ENCODE peak calls at places on chromosome 10, in four cellular contexts. P, O, N and H are unnamed samples.

GRCh38 chr10:79073784-79074432 is 5.1 kb downstream of the ZMIZ1 start:
- DNase-seq in P (no peak), O (no peak), N (peak; percentile 61), H (no peak)

GRCh38 chr10:93475871-93476270 is 6.3 kb downstream of the MYOF start:
- DNase-seq in P (no peak), O (no peak), N (peak; percentile 36), H (no peak)

GRCh38 chr10:23079700-23080099 is 15.7 kb upstream of the MSRB2 start:
- DNase-seq in P (no peak), O (no peak), N (no peak), H (no peak)

GRCh38 chr10:98246911-98247820 is 20.8 kb downstream of the LOXL4 start:
- DNase-seq in P (no peak), O (no peak), N (no peak), H (no peak)

GRCh38 chr10:35259769-35260397 is 76.4 kb upstream of the CCNY start:
- DNase-seq in P (no peak), O (no peak), N (peak; percentile 14), H (no peak)

GRCh38 chr10:6494934-6495592 is 85.0 kb downstream of the PRKCQ start:
- DNase-seq in P (no peak), O (no peak), N (no peak), H (no peak)

GRCh38 chr10:48651839-48652238 is 32.8 kb upstream of the WDFY4 start:
- DNase-seq in P (no peak), O (no peak), N (no peak), H (no peak)

GRCh38 chr10:96910488-96911395 is 78.6 kb downstream of the LCOR start:
- DNase-seq in P (peak; percentile 56), O (no peak), N (peak; percentile 28), H (peak; percentile 28)

GRCh38 chr10:103852189-103852711 is 3.1 kb downstream of the SH3PXD2A start:
- DNase-seq in P (no peak), O (no peak), N (no peak), H (no peak)

GRCh38 chr10:46558411-46559185 is 2.1 kb upstream of the GPRIN2 start:
- DNase-seq in P (no peak), O (peak; percentile 43), N (peak; percentile 40), H (no peak)

GRCh38 chr10:76035010-76035727 is 603.7 kb downstream of the LRMDA start:
- DNase-seq in P (peak; percentile 48), O (no peak), N (no peak), H (no peak)

GRCh38 chr10:4370376-4370775 is 455.6 kb upstream of the AKR1E2 start:
- DNase-seq in P (no peak), O (no peak), N (no peak), H (no peak)

GRCh38 chr10:75987610-75988009 is 556.2 kb downstream of the LRMDA start:
- DNase-seq in P (no peak), O (no peak), N (peak; percentile 53), H (no peak)

GRCh38 chr10:78336402-78336791 is 302.7 kb downstream of the RPS24 start:
- DNase-seq in P (no peak), O (peak; percentile 30), N (no peak), H (no peak)

GRCh38 chr10:113895018-113895417 is 40.6 kb downstream of the NHLRC2 start:
- DNase-seq in P (no peak), O (no peak), N (no peak), H (no peak)

GRCh38 chr10:30591249-30591670 is 38.3 kb downstream of the LYZL2 start:
- DNase-seq in P (peak; percentile 62), O (no peak), N (peak; percentile 65), H (no peak)

GRCh38 chr10:60646966-60647796 is 131.1 kb upstream of the CDK1 start:
- DNase-seq in P (peak; percentile 12), O (no peak), N (peak; percentile 46), H (peak; percentile 17)

GRCh38 chr10:28468707-28469483 is 64.0 kb upstream of the WAC start:
- DNase-seq in P (no peak), O (peak; percentile 44), N (no peak), H (no peak)

GRCh38 chr10:121823993-121824463 is 103.8 kb downstream of the ATE1 start:
- DNase-seq in P (peak; percentile 47), O (no peak), N (peak; percentile 44), H (no peak)

GRCh38 chr10:29689001-29689400 is 54.2 kb upstream of the SVIL start:
- DNase-seq in P (no peak), O (no peak), N (peak; percentile 21), H (no peak)

GRCh38 chr10:86258940-86259339 is 107.7 kb downstream of the GRID1 start:
- DNase-seq in P (peak; percentile 78), O (peak; percentile 24), N (no peak), H (no peak)

GRCh38 chr10:118873080-118873737 is 118.4 kb upstream of the CACUL1 start:
- DNase-seq in P (no peak), O (no peak), N (no peak), H (no peak)

GRCh38 chr10:30413996-30414576 is 19.9 kb upstream of the MAP3K8 start:
- DNase-seq in P (peak; percentile 64), O (no peak), N (peak; percentile 70), H (no peak)

GRCh38 chr10:12077580-12078180 is 8.9 kb downstream of the DHTKD1 start:
- DNase-seq in P (no peak), O (no peak), N (no peak), H (peak; percentile 51)

GRCh38 chr10:112713411-112713810 is 236.6 kb upstream of the TCF7L2 start:
- DNase-seq in P (no peak), O (peak; percentile 27), N (no peak), H (no peak)

GRCh38 chr10:103917326-103918052 is 495 bp downstream of the STN1 start:
- DNase-seq in P (no peak), O (no peak), N (peak; percentile 18), H (no peak)

GRCh38 chr10:70899096-70899495 is 10.7 kb upstream of the PCBD1 start:
- DNase-seq in P (no peak), O (no peak), N (no peak), H (no peak)

GRCh38 chr10:86583983-86584382 is 62.4 kb upstream of the WAPL start:
- DNase-seq in P (no peak), O (peak; percentile 61), N (peak; percentile 24), H (no peak)

GRCh38 chr10:117112220-117112619 is 25.9 kb downstream of the VAX1 start:
- DNase-seq in P (no peak), O (no peak), N (peak; percentile 13), H (no peak)

GRCh38 chr10:132450466-132450824 is 53.4 kb downstream of the PWWP2B start:
- DNase-seq in P (no peak), O (no peak), N (no peak), H (no peak)

GRCh38 chr10:132450825-132451505 is 54.0 kb downstream of the PWWP2B start:
- DNase-seq in P (no peak), O (no peak), N (no peak), H (no peak)

GRCh38 chr10:132452651-132453469 is 55.9 kb downstream of the PWWP2B start:
- DNase-seq in P (peak; percentile 100), O (peak; percentile 98), N (peak; percentile 49), H (no peak)

GRCh38 chr10:132452216-132452650 is 55.2 kb downstream of the PWWP2B start:
- DNase-seq in P (no peak), O (no peak), N (no peak), H (no peak)

DNA sequence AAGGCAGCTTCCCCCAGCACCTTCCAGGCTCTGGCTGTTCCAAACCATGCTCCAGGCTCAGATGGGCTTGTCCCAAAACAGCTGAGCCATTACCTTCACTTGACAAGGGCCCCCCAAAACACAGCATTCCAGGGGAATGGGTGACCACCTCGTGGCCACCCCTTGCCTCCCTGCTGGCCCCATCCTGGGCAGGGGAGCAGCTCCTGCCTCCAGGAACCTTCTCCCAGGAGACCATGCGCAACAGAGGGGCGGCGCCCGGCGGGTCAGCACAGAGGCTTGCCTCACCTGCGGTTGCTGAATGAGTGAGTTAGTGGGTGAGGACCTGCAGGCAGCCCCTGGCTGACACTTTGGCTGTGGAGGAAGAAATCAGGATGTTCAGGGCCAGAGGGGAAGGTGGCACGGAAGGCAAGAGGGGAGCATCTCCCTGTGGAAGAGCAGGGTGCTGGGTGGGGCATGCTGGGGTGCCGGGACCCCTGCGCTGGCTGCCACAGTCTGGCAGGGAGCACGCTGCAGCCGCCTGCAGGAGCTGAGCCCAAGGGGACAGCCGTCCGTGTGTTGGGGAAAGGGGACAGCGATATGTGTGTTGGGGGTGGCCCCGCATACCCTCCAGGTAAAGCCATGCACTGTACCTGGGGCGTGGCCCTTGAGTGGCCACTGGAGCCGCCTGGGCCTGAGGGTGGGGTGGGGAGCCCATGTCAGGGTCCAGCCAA is 54.7 kb downstream of the PWWP2B start:
- DNase-seq in P (no peak), O (no peak), N (no peak), H (no peak)
- TF ChIP-seq SIN3A in P (no peak), O (no peak), N (no peak), H (no peak)

GRCh38 chr10:125711110-125711750 is 8.3 kb upstream of the EDRF1 start:
- DNase-seq in P (no peak), O (no peak), N (peak; percentile 30), H (no peak)

GRCh38 chr10:125707852-125708468 is 11.5 kb upstream of the EDRF1 start:
- DNase-seq in P (no peak), O (no peak), N (peak; percentile 46), H (no peak)

GRCh38 chr10:125710267-125710563 is 9.3 kb upstream of the EDRF1 start:
- DNase-seq in P (no peak), O (no peak), N (no peak), H (no peak)

GRCh38 chr10:125709553-125710266 is 9.8 kb upstream of the EDRF1 start:
- DNase-seq in P (no peak), O (no peak), N (no peak), H (no peak)

GRCh38 chr10:125708971-125709503 is 10.5 kb upstream of the EDRF1 start:
- DNase-seq in P (no peak), O (no peak), N (no peak), H (peak; percentile 27)
- H3K4me2 ChIP-seq in P (no peak overlapping the region), O (no peak overlapping the region), N (no peak overlapping the region), H (no peak overlapping the region)

DNA sequence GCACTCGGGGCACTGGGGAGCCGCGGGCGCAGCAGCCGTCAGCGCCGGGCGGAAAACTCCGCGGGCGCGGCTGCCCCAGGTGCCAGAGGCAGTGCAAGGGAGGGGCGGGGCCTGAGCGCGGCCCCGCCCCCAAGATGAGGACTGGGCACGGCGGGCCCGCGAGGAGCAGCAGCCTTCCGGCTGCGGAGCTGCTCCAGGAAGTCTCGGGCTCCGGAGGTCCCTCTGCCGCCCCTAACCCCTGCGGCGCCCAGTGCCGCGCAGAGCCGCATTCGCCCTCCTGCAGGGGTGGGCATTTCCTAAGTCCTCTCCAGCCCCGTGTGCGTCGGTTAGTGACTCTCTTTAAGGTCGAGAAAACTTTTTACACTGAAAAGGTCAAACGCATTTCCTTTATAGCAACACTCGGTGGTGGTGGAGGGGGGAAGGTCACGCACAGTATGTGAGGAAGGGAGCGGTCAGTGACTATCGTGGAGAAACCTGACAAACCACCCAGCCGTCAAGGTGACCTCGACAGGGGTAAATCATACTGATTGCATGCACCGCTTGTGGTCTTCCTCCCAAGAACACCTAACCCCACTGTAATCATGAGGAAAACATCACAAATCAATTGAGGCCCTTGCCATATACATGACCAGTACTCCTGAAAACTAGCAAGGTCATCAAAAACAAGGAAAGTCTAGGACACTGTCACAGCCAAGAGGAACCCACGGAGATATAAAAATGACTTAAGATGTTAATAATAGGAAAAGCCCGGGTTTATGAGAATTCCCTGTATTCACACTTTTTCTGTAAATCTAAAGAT is at the start of gene ANXA11:
- DNase-seq in P (peak; percentile 96), O (peak; percentile 87), N (peak; percentile 72), H (peak; percentile 27)
- TF ChIP-seq TCF12 in P (no peak), O (peak; percentile 32), N (no peak), H (peak; percentile 8)

GRCh38 chr10:91935886-91936285 is 12.3 kb downstream of the BTAF1 start:
- DNase-seq in P (no peak), O (no peak), N (no peak), H (no peak)
- TF ChIP-seq SIN3A in P (no peak), O (no peak), N (no peak), H (no peak)